ENCODE peak calls at places on chromosome X, in seven cellular contexts. One of them, this sample, is unnamed.
A peak's percentile ranks its signal among the peaks of the same experiment; 100 is the strongest.

GRCh38 chrX:54695231-54695630 is 102.8 kb downstream of the ITIH6 start:
- DNase-seq in lower lobe of right lung: no peak
- DNase-seq in aorta: no peak
- DNase-seq in tibial nerve: no peak
- DNase-seq in mesendoderm: peak; percentile 7
- DNase-seq in left lung: no peak
- DNase-seq in ovary: no peak
- DNase-seq in this sample: no peak

GRCh38 chrX:153812220-153812619 is 17.8 kb downstream of the SSR4 start:
- DNase-seq in lower lobe of right lung: no peak
- DNase-seq in aorta: no peak
- DNase-seq in tibial nerve: no peak
- DNase-seq in mesendoderm: peak; percentile 65
- DNase-seq in left lung: no peak
- DNase-seq in ovary: no peak
- DNase-seq in this sample: no peak

GRCh38 chrX:7889138-7889537 is 38.1 kb downstream of the PNPLA4 start:
- DNase-seq in lower lobe of right lung: no peak
- DNase-seq in aorta: no peak
- DNase-seq in tibial nerve: no peak
- DNase-seq in mesendoderm: no peak
- DNase-seq in left lung: no peak
- DNase-seq in ovary: no peak
- DNase-seq in this sample: no peak

GRCh38 chrX:44246826-44247225 is 96.6 kb downstream of the EFHC2 start:
- DNase-seq in lower lobe of right lung: no peak
- DNase-seq in aorta: no peak
- DNase-seq in tibial nerve: no peak
- DNase-seq in mesendoderm: no peak
- DNase-seq in left lung: no peak
- DNase-seq in ovary: no peak
- DNase-seq in this sample: no peak

GRCh38 chrX:43141885-43142284 is 363.9 kb upstream of the PPP1R2C start:
- DNase-seq in lower lobe of right lung: no peak
- DNase-seq in aorta: no peak
- DNase-seq in tibial nerve: no peak
- DNase-seq in mesendoderm: no peak
- DNase-seq in left lung: no peak
- DNase-seq in ovary: no peak
- DNase-seq in this sample: no peak

GRCh38 chrX:85109235-85109634 is 105.6 kb downstream of the APOOL start:
- DNase-seq in lower lobe of right lung: no peak
- DNase-seq in aorta: no peak
- DNase-seq in tibial nerve: no peak
- DNase-seq in mesendoderm: peak; percentile 45
- DNase-seq in left lung: no peak
- DNase-seq in ovary: no peak
- DNase-seq in this sample: no peak

GRCh38 chrX:150683536-150684146 is 9.6 kb upstream of the MTMR1 start:
- DNase-seq in lower lobe of right lung: no peak
- DNase-seq in aorta: no peak
- DNase-seq in tibial nerve: no peak
- DNase-seq in mesendoderm: peak; percentile 63
- DNase-seq in left lung: no peak
- DNase-seq in ovary: no peak
- DNase-seq in this sample: no peak

GRCh38 chrX:14630724-14631123 is 101.4 kb downstream of the GLRA2 start:
- DNase-seq in lower lobe of right lung: no peak
- DNase-seq in aorta: no peak
- DNase-seq in tibial nerve: no peak
- DNase-seq in mesendoderm: peak; percentile 1
- DNase-seq in left lung: no peak
- DNase-seq in ovary: no peak
- DNase-seq in this sample: no peak

GRCh38 chrX:154013001-154013421 is 6.7 kb downstream of the IRAK1 start:
- DNase-seq in lower lobe of right lung: no peak
- DNase-seq in aorta: peak; percentile 46
- DNase-seq in tibial nerve: no peak
- DNase-seq in mesendoderm: no peak
- DNase-seq in left lung: no peak
- DNase-seq in ovary: no peak
- DNase-seq in this sample: peak; percentile 38

GRCh38 chrX:41085105-41085882 is at the start of gene USP9X:
- DNase-seq in lower lobe of right lung: peak; percentile 88
- DNase-seq in aorta: peak; percentile 95
- DNase-seq in tibial nerve: peak; percentile 75
- DNase-seq in mesendoderm: peak; percentile 90
- DNase-seq in left lung: peak; percentile 93
- DNase-seq in ovary: peak; percentile 94
- DNase-seq in this sample: peak; percentile 97

GRCh38 chrX:142680038-142680437 is 345.7 kb upstream of the SPANXN4 start:
- DNase-seq in lower lobe of right lung: no peak
- DNase-seq in aorta: no peak
- DNase-seq in tibial nerve: no peak
- DNase-seq in mesendoderm: no peak
- DNase-seq in left lung: no peak
- DNase-seq in ovary: no peak
- DNase-seq in this sample: no peak

GRCh38 chrX:24662344-24662743 is 15.2 kb upstream of the PCYT1B start:
- DNase-seq in lower lobe of right lung: no peak
- DNase-seq in aorta: no peak
- DNase-seq in tibial nerve: no peak
- DNase-seq in mesendoderm: no peak
- DNase-seq in left lung: no peak
- DNase-seq in ovary: no peak
- DNase-seq in this sample: no peak

GRCh38 chrX:19904778-19905367 is 17.5 kb upstream of the SH3KBP1 start:
- DNase-seq in lower lobe of right lung: no peak
- DNase-seq in aorta: no peak
- DNase-seq in tibial nerve: no peak
- DNase-seq in mesendoderm: peak; percentile 72
- DNase-seq in left lung: no peak
- DNase-seq in ovary: no peak
- DNase-seq in this sample: no peak

GRCh38 chrX:24221872-24222271 is 72.3 kb downstream of the ZFX start:
- DNase-seq in lower lobe of right lung: no peak
- DNase-seq in aorta: no peak
- DNase-seq in tibial nerve: no peak
- DNase-seq in mesendoderm: no peak
- DNase-seq in left lung: no peak
- DNase-seq in ovary: no peak
- DNase-seq in this sample: no peak

GRCh38 chrX:72243472-72243871 is 4.6 kb upstream of the ERCC6L start:
- DNase-seq in lower lobe of right lung: no peak
- DNase-seq in aorta: no peak
- DNase-seq in tibial nerve: no peak
- DNase-seq in mesendoderm: no peak
- DNase-seq in left lung: no peak
- DNase-seq in ovary: no peak
- DNase-seq in this sample: no peak

GRCh38 chrX:119236599-119237525 is 777 bp downstream of the PGRMC1 start:
- DNase-seq in lower lobe of right lung: peak; percentile 45
- DNase-seq in aorta: peak; percentile 56
- DNase-seq in tibial nerve: peak; percentile 12
- DNase-seq in mesendoderm: peak; percentile 26
- DNase-seq in left lung: no peak
- DNase-seq in ovary: peak; percentile 14
- DNase-seq in this sample: no peak

GRCh38 chrX:13340182-13340791 is 20.4 kb upstream of the ATXN3L start:
- DNase-seq in lower lobe of right lung: no peak
- DNase-seq in aorta: no peak
- DNase-seq in tibial nerve: no peak
- DNase-seq in mesendoderm: no peak
- DNase-seq in left lung: no peak
- DNase-seq in ovary: no peak
- DNase-seq in this sample: no peak

GRCh38 chrX:55524487-55524886 is 34.8 kb upstream of the USP51 start:
- DNase-seq in lower lobe of right lung: no peak
- DNase-seq in aorta: no peak
- DNase-seq in tibial nerve: no peak
- DNase-seq in mesendoderm: peak; percentile 0
- DNase-seq in left lung: no peak
- DNase-seq in ovary: no peak
- DNase-seq in this sample: no peak

GRCh38 chrX:9913041-9913440 is 54.1 kb upstream of the CLDN34 start:
- DNase-seq in lower lobe of right lung: no peak
- DNase-seq in aorta: no peak
- DNase-seq in tibial nerve: no peak
- DNase-seq in mesendoderm: no peak
- DNase-seq in left lung: no peak
- DNase-seq in ovary: no peak
- DNase-seq in this sample: no peak

GRCh38 chrX:40855411-40855810 is 120.1 kb upstream of the MED14 start:
- DNase-seq in lower lobe of right lung: no peak
- DNase-seq in aorta: no peak
- DNase-seq in tibial nerve: no peak
- DNase-seq in mesendoderm: no peak
- DNase-seq in left lung: no peak
- DNase-seq in ovary: no peak
- DNase-seq in this sample: no peak

GRCh38 chrX:30521440-30522182 is 56.0 kb downstream of the TASL start:
- DNase-seq in lower lobe of right lung: no peak
- DNase-seq in aorta: no peak
- DNase-seq in tibial nerve: no peak
- DNase-seq in mesendoderm: peak; percentile 25
- DNase-seq in left lung: no peak
- DNase-seq in ovary: no peak
- DNase-seq in this sample: no peak

GRCh38 chrX:26558719-26559386 is 342.9 kb downstream of the MAGEB5 start:
- DNase-seq in lower lobe of right lung: no peak
- DNase-seq in aorta: no peak
- DNase-seq in tibial nerve: no peak
- DNase-seq in mesendoderm: no peak
- DNase-seq in left lung: no peak
- DNase-seq in ovary: no peak
- DNase-seq in this sample: peak; percentile 35

GRCh38 chrX:26562156-26562555 is 346.2 kb downstream of the MAGEB5 start:
- DNase-seq in lower lobe of right lung: no peak
- DNase-seq in aorta: no peak
- DNase-seq in tibial nerve: no peak
- DNase-seq in mesendoderm: no peak
- DNase-seq in left lung: no peak
- DNase-seq in ovary: no peak
- DNase-seq in this sample: no peak

DNA sequence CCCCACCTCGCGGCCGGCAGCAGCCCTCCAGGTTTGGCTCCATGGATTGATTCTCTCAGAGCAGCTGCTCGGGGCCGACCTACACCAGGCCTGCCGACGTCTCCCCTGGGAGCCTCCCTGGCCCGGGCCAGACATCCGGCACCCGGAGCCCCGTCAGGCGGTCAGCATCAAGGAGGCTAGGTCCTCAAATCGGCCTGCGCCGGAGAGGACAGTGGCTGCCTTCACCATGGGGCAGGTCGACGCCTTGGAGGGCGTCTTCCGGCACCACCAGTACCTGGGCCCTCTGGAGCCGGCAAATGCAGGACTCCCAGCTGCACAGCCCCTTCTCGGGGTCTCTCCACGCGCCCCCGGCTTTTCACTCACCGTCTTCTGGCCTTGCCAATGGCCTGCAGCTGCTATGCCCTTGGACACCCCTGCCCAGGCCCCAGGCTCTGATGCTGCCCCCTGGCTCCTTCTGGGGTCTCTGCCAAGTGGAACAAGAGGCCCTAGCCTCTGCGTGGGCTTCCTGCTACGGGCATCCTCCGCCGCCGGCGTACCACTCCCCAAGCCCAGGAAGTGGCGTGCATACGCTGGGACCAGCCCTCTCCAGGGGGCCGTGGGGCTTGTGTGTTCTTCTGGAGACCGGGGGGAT is 341.8 kb downstream of the MAGEB5 start:
- DNase-seq in lower lobe of right lung: no peak
- DNase-seq in aorta: peak; percentile 38
- DNase-seq in tibial nerve: no peak
- DNase-seq in mesendoderm: no peak
- DNase-seq in left lung: no peak
- DNase-seq in ovary: no peak
- DNase-seq in this sample: peak; percentile 44
- H3K4me1 ChIP-seq in lower lobe of right lung: no peaks in the 10 kb centered on the region
- H3K4me1 ChIP-seq in aorta: no peaks in the 10 kb centered on the region
- H3K4me1 ChIP-seq in tibial nerve: no peaks in the 10 kb centered on the region
- H3K4me1 ChIP-seq in mesendoderm: no peaks in the 10 kb centered on the region
- H3K4me1 ChIP-seq in left lung: no peaks in the 10 kb centered on the region
- H3K4me1 ChIP-seq in ovary: no peaks in the 10 kb centered on the region
- H3K4me1 ChIP-seq in this sample: no peaks in the 10 kb centered on the region

GRCh38 chrX:130120746-130121504 is 10.6 kb upstream of the ELF4 start:
- DNase-seq in lower lobe of right lung: peak; percentile 77
- DNase-seq in aorta: peak; percentile 89
- DNase-seq in tibial nerve: peak; percentile 52
- DNase-seq in mesendoderm: peak; percentile 80
- DNase-seq in left lung: peak; percentile 80
- DNase-seq in ovary: peak; percentile 78
- DNase-seq in this sample: peak; percentile 71

GRCh38 chrX:130121505-130121800 is 11.2 kb upstream of the ELF4 start:
- DNase-seq in lower lobe of right lung: no peak
- DNase-seq in aorta: no peak
- DNase-seq in tibial nerve: no peak
- DNase-seq in mesendoderm: no peak
- DNase-seq in left lung: no peak
- DNase-seq in ovary: no peak
- DNase-seq in this sample: no peak

GRCh38 chrX:130118396-130118795 is 8.1 kb upstream of the ELF4 start:
- DNase-seq in lower lobe of right lung: no peak
- DNase-seq in aorta: no peak
- DNase-seq in tibial nerve: no peak
- DNase-seq in mesendoderm: no peak
- DNase-seq in left lung: no peak
- DNase-seq in ovary: peak; percentile 61
- DNase-seq in this sample: no peak

GRCh38 chrX:130118941-130119640 is 8.8 kb upstream of the ELF4 start:
- DNase-seq in lower lobe of right lung: no peak
- DNase-seq in aorta: no peak
- DNase-seq in tibial nerve: no peak
- DNase-seq in mesendoderm: no peak
- DNase-seq in left lung: no peak
- DNase-seq in ovary: no peak
- DNase-seq in this sample: no peak

GRCh38 chrX:130120321-130120731 is 10.0 kb upstream of the ELF4 start:
- DNase-seq in lower lobe of right lung: no peak
- DNase-seq in aorta: no peak
- DNase-seq in tibial nerve: no peak
- DNase-seq in mesendoderm: peak; percentile 79
- DNase-seq in left lung: no peak
- DNase-seq in ovary: no peak
- DNase-seq in this sample: no peak
- H3K27ac ChIP-seq in lower lobe of right lung: peak overlapping the region; percentile 77
- H3K27ac ChIP-seq in aorta: no peak overlapping the region
- H3K27ac ChIP-seq in tibial nerve: peak overlapping the region; percentile 64
- H3K27ac ChIP-seq in mesendoderm: no peak overlapping the region
- H3K27ac ChIP-seq in left lung: peak overlapping the region; percentile 65
- H3K27ac ChIP-seq in ovary: peak overlapping the region; percentile 84
- H3K27ac ChIP-seq in this sample: peak overlapping the region; percentile 39

GRCh38 chrX:120463241-120463640 is 5.9 kb downstream of the LAMP2 start:
- DNase-seq in lower lobe of right lung: no peak
- DNase-seq in aorta: no peak
- DNase-seq in tibial nerve: peak; percentile 40
- DNase-seq in mesendoderm: no peak
- DNase-seq in left lung: no peak
- DNase-seq in ovary: no peak
- DNase-seq in this sample: no peak
- H3K4me1 ChIP-seq in lower lobe of right lung: peaks cover 30% of the 10 kb centered on the region
- H3K4me1 ChIP-seq in aorta: no peaks in the 10 kb centered on the region
- H3K4me1 ChIP-seq in tibial nerve: peaks cover 10% of the 10 kb centered on the region
- H3K4me1 ChIP-seq in mesendoderm: no peaks in the 10 kb centered on the region
- H3K4me1 ChIP-seq in left lung: peaks cover 64% of the 10 kb centered on the region
- H3K4me1 ChIP-seq in ovary: peaks cover 4% of the 10 kb centered on the region
- H3K4me1 ChIP-seq in this sample: peaks cover 10% of the 10 kb centered on the region

GRCh38 chrX:38881727-38882126 is 80.5 kb downstream of the MID1IP1 start:
- DNase-seq in lower lobe of right lung: no peak
- DNase-seq in aorta: no peak
- DNase-seq in tibial nerve: no peak
- DNase-seq in mesendoderm: no peak
- DNase-seq in left lung: no peak
- DNase-seq in ovary: no peak
- DNase-seq in this sample: no peak
- H3K27ac ChIP-seq in lower lobe of right lung: no peak overlapping the region
- H3K27ac ChIP-seq in aorta: no peak overlapping the region
- H3K27ac ChIP-seq in tibial nerve: no peak overlapping the region
- H3K27ac ChIP-seq in mesendoderm: no peak overlapping the region
- H3K27ac ChIP-seq in left lung: no peak overlapping the region
- H3K27ac ChIP-seq in ovary: no peak overlapping the region
- H3K27ac ChIP-seq in this sample: no peak overlapping the region